ENCODE peak calls at places on chromosomes 1 and 21, in ten cellular contexts. V is HuH-7; D is heart left ventricle; W is AG08395; T is left cardiac atrium; P is stimulated activated CD8-positive, alpha-beta memory T cell treated with anti-CD3 and anti-CD28 coated beads, Interleukin-15, amount 100 ng/mL, for 24 hours; B is MV-4-11; A is GM03348; Z is T-helper 1 cell; E is ACHN. O is an unnamed sample.

GRCh38 chr1:214546886-214547641 is 4.3 kb downstream of the PTPN14 start:
- DNase-seq in V (no peak), D (no peak), W (no peak), T (no peak), P (no peak), B (no peak), A (no peak), Z (no peak), E (peak), O (no peak)

GRCh38 chr1:101293461-101294045 is 56.7 kb downstream of the S1PR1 start:
- DNase-seq in V (no peak), D (no peak), W (no peak), T (no peak), P (no peak), B (peak), A (no peak), Z (peak), E (no peak), O (no peak)

GRCh38 chr1:208041505-208041904 is 130.6 kb upstream of the CD34 start:
- DNase-seq in V (no peak), D (no peak), W (no peak), T (no peak), P (no peak), B (no peak), A (no peak), Z (no peak), E (no peak), O (no peak)

GRCh38 chr1:103129255-103129654 is 20.9 kb upstream of the COL11A1 start:
- DNase-seq in V (no peak), D (no peak), W (peak), T (no peak), P (no peak), B (no peak), A (peak), Z (no peak), E (no peak), O (no peak)

GRCh38 chr1:28392027-28392652 is 22.6 kb downstream of the PHACTR4 start:
- DNase-seq in V (no peak), D (no peak), W (peak), T (no peak), P (no peak), B (peak), A (peak), Z (no peak), E (peak), O (no peak)

GRCh38 chr1:113422315-113423068 is 32.2 kb downstream of the MAGI3 start:
- DNase-seq in V (no peak), D (no peak), W (no peak), T (no peak), P (no peak), B (no peak), A (no peak), Z (no peak), E (no peak), O (no peak)

GRCh38 chr1:97913506-97913905 is 7.3 kb downstream of the DPYD start:
- DNase-seq in V (no peak), D (no peak), W (no peak), T (no peak), P (no peak), B (no peak), A (no peak), Z (no peak), E (no peak), O (no peak)

GRCh38 chr1:219189021-219189824 is 15.5 kb downstream of the LYPLAL1 start:
- DNase-seq in V (no peak), D (no peak), W (peak), T (no peak), P (no peak), B (peak), A (peak), Z (peak), E (peak), O (no peak)

GRCh38 chr21:39004776-39005605 is 178.3 kb downstream of the PSMG1 start:
- DNase-seq in V (no peak), D (peak), W (peak), T (peak), P (no peak), B (peak), A (peak), Z (peak), E (no peak), O (no peak)

GRCh38 chr1:68454534-68454933 is 4.8 kb upstream of the RPE65 start:
- DNase-seq in V (no peak), D (peak), W (no peak), T (no peak), P (no peak), B (no peak), A (no peak), Z (no peak), E (no peak), O (no peak)

GRCh38 chr1:11598461-11598860 is 55.8 kb downstream of the FBXO2 start:
- DNase-seq in V (no peak), D (no peak), W (peak), T (no peak), P (no peak), B (no peak), A (peak), Z (no peak), E (no peak), O (no peak)

GRCh38 chr1:212221801-212222200 is 63.4 kb upstream of the PPP2R5A start:
- DNase-seq in V (no peak), D (no peak), W (no peak), T (no peak), P (no peak), B (no peak), A (no peak), Z (no peak), E (no peak), O (no peak)

O was measured in T47D.